ENCODE peak calls at places on chromosomes 2 and 18, in five cellular contexts. T, X, Q, V and U are unnamed samples.

GRCh38 chr18:48219429-48220145 is 189.6 kb downstream of the ZBTB7C start:
- DNase-seq in Q (no peak), X (no peak), V (no peak), T (no peak), U (no peak)

GRCh38 chr2:46850742-46851141 is 64.9 kb downstream of the MCFD2 start:
- DNase-seq in V (no peak), X (peak; percentile 47), Q (peak; percentile 77), T (no peak), U (peak; percentile 72)

GRCh38 chr2:36785179-36785795 is 88.8 kb downstream of the VIT start:
- DNase-seq in T (peak; percentile 73), Q (peak; percentile 69), V (peak; percentile 73), X (peak; percentile 71), U (peak; percentile 79)

GRCh38 chr18:22814329-22814703 is 118.8 kb upstream of the RBBP8 start:
- DNase-seq in X (no peak), Q (no peak), V (no peak), T (no peak), U (no peak)

GRCh38 chr2:8255448-8255800 is 426.4 kb upstream of the ID2 start:
- DNase-seq in Q (no peak), X (no peak), V (no peak), T (no peak), U (no peak)

GRCh38 chr18:26579941-26580618 is 31.7 kb upstream of the KCTD1 start:
- DNase-seq in T (no peak), V (no peak), X (peak; percentile 25), Q (peak; percentile 16), U (peak; percentile 68)

GRCh38 chr2:200677721-200678532 is 92.1 kb downstream of the AOX1 start:
- DNase-seq in X (no peak), Q (no peak), V (no peak), T (peak; percentile 67), U (no peak)

GRCh38 chr18:8889479-8889878 is 184.1 kb downstream of the MTCL1 start:
- DNase-seq in X (no peak), Q (no peak), V (no peak), T (no peak), U (no peak)

GRCh38 chr2:201175971-201176570 is 6.9 kb upstream of the CASP10 start:
- DNase-seq in Q (peak; percentile 65), X (no peak), V (no peak), T (no peak), U (no peak)

GRCh38 chr2:42809131-42809875 is 16.9 kb upstream of the HAAO start:
- DNase-seq in T (no peak), X (peak; percentile 46), Q (peak; percentile 67), V (no peak), U (no peak)
- TF ChIP-seq CTCF in T (no peak), X (no peak), Q (no peak), V (no peak), U (no peak)

DNA sequence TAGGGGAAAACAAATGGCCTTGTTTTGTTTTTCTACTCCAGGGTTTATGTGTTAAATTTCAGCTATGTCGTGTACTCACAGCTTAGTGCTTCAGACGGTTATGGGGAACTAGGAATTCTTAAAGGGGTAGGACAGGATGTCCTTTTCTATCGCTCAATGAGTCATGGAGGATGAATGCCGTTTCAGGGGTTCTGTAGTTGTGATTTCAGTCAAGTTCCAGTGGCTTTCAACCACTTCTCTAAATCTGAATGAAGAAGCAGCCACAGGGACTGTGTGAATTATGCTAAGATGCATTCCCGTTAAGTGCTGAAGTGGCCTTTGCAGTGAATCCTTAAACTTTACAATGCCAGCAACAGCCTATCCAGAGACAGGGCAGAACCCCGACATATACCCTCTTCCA is 1231.7 kb upstream of the ZEB2 start:
- DNase-seq in T (no peak), Q (no peak), X (no peak), V (peak; percentile 34), U (no peak)
- H3K27ac ChIP-seq in T (peak overlapping the region; percentile 67), Q (peak overlapping the region; percentile 49), X (peak overlapping the region; percentile 44), V (peak overlapping the region; percentile 68), U (no peak overlapping the region)

DNA sequence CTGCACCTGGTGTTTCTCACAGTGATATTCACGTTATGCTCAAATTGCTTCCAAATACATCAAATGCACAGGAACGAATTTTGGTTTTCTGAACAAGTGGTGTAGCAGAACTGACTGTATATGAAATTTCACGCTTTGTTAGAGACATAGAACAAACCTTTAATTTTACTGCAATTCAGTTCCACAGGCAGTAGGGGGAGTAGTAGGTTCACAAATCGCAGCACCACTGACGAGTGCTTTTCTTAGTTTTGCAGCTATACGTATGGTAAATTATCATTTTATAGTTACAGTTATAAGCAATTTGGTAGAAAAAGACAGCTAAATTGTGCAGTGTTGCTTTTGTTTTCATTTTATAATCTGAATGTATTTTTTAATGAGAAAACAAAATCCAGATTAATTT is 113.3 kb downstream of the KIAA1328 start:
- DNase-seq in Q (no peak), T (no peak), X (peak; percentile 58), V (peak; percentile 59), U (no peak)
- TF ChIP-seq CTCF in Q (peak; percentile 30), T (no peak), X (peak; percentile 66), V (peak; percentile 64), U (no peak)

GRCh38 chr2:190052307-190052706 is 10.2 kb downstream of the MSTN start:
- DNase-seq in Q (no peak), T (no peak), V (no peak), X (no peak), U (peak; percentile 35)
- H3K27ac ChIP-seq in Q (no peak overlapping the region), T (no peak overlapping the region), V (no peak overlapping the region), X (no peak overlapping the region), U (no peak overlapping the region)

GRCh38 chr2:51424418-51424817 is 392.5 kb upstream of the NRXN1 start:
- DNase-seq in T (no peak), Q (no peak), V (no peak), X (peak; percentile 8), U (no peak)
- TF ChIP-seq CTCF in T (no peak), Q (no peak), V (no peak), X (peak; percentile 15), U (no peak)

GRCh38 chr2:71504611-71505010 is 51.2 kb downstream of the DYSF start:
- DNase-seq in Q (no peak), V (no peak), X (no peak), T (no peak), U (no peak)

GRCh38 chr2:71505086-71505769 is 51.9 kb downstream of the DYSF start:
- DNase-seq in T (no peak), Q (peak; percentile 31), V (peak; percentile 29), X (peak; percentile 26), U (no peak)

GRCh38 chr2:71505770-71506140 is 52.4 kb downstream of the DYSF start:
- DNase-seq in V (no peak), T (no peak), X (no peak), Q (no peak), U (no peak)

GRCh38 chr2:71502941-71503738 is 49.8 kb downstream of the DYSF start:
- DNase-seq in X (no peak), T (no peak), V (no peak), Q (no peak), U (no peak)

DNA sequence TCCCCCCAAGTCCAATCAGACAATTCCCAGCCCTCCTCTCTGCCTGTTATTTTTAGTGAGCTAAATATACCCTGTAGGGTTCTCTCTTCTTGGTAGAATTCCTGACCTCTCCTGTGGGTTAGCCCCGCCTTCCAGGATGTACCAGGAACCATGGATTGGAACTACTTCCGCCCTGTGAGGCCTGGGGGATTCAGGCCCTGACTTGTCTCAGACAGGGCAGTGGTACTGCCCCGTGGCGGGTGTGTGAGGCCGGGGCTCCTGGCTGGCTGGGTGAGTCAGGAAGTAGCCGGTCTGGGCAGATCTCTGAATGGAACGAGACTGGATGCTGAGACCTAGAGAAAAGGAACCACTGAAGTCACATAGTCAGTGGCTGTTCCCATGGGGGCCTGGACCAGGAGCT is 50.5 kb downstream of the DYSF start:
- DNase-seq in T (peak; percentile 62), Q (peak; percentile 24), V (no peak), X (no peak), U (no peak)
- H3K27ac ChIP-seq in T (peak overlapping the region; percentile 70), Q (no peak overlapping the region), V (no peak overlapping the region), X (no peak overlapping the region), U (no peak overlapping the region)

GRCh38 chr2:10471956-10472355 is 23.8 kb upstream of the ODC1 start:
- DNase-seq in Q (no peak), T (no peak), V (no peak), X (no peak), U (no peak)
- TF ChIP-seq CTCF in Q (no peak), T (no peak), V (no peak), X (no peak), U (no peak)

GRCh38 chr2:84830095-84830494 is 50.8 kb downstream of the TRABD2A start:
- DNase-seq in Q (no peak), V (peak; percentile 36), X (no peak), T (no peak), U (peak; percentile 7)
- H3K27ac ChIP-seq in Q (no peak overlapping the region), V (no peak overlapping the region), X (no peak overlapping the region), T (no peak overlapping the region), U (no peak overlapping the region)

DNA sequence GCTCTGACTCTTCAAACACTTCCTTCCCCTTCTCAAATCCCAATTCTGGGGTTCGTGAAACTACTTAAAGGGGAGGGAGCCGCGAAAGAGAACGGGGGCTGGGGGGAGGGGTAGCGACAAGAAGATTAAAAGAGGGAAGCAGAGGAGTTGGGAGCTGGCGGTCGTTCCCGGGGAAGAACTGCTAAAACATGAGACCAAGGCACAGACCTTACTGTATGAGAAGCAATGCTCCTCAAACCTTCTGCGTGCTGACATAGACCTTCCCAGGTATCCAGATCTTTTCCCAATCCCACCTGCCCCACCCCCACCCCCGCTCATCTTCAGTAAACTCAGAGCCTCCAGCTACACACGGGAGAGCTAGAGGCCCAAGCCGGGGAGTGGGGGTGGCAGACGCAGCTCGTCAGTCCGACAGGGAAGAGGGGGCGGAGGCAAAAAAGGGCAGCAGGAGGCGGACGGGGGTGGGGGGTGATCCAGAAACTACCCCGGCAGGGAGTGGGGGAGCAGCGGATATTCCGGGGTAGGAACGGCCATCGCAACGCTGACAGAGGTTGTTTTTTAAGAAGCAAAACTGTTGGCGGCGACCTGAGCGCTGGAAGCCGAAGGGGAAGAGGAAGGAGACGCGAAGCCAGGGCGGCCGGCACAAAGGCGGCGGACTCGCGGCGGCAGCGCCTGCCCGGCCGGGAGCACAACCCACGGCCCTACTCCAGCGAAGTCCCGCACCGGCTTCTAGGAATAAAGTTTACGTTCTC is 987 bp downstream of the BAZ2B start:
- DNase-seq in V (peak; percentile 90), X (peak; percentile 96), T (peak; percentile 90), Q (peak; percentile 92), U (peak; percentile 80)
- TF ChIP-seq CTCF in V (no peak), X (peak; percentile 1), T (no peak), Q (no peak), U (no peak)

GRCh38 chr18:57775937-57776336 is 27.2 kb downstream of the ATP8B1 start:
- DNase-seq in V (no peak), Q (no peak), X (no peak), T (no peak), U (peak; percentile 66)
- H3K27ac ChIP-seq in V (peak overlapping the region; percentile 67), Q (peak overlapping the region; percentile 70), X (peak overlapping the region; percentile 26), T (peak overlapping the region; percentile 46), U (peak overlapping the region; percentile 77)